ENCODE peak calls at places on chromosomes 1 and 21, in eight cellular contexts. W is AG04449, Q is right atrium auricular region, U is RPMI7951, Z is iPS-NIHi11, A is GDM1, N is DND-41, F is spleen. K is an unnamed sample.

GRCh38 chr1:200880212-200880611 is 7.4 kb downstream of the GPR25 start:
- DNase-seq in W (no peak), Q (peak), U (peak), Z (no peak), A (no peak), N (no peak), F (no peak), K (peak)

GRCh38 chr1:8166436-8166835 is 140.3 kb upstream of the ERRFI1 start:
- DNase-seq in W (no peak), Q (no peak), U (no peak), Z (no peak), A (no peak), N (no peak), F (no peak), K (no peak)

GRCh38 chr21:28336299-28336698 is 656.4 kb downstream of the LTN1 start:
- DNase-seq in W (peak), Q (no peak), U (peak), Z (peak), A (no peak), N (no peak), F (no peak), K (no peak)

GRCh38 chr1:62299426-62300200 is 19.6 kb downstream of the KANK4 start:
- DNase-seq in W (no peak), Q (no peak), U (peak), Z (no peak), A (no peak), N (no peak), F (no peak), K (no peak)

GRCh38 chr1:109193653-109194590 is 19.8 kb upstream of the SARS1 start:
- DNase-seq in W (no peak), Q (no peak), U (no peak), Z (peak), A (peak), N (peak), F (no peak), K (no peak)

GRCh38 chr21:23743821-23744220 is 1863.5 kb downstream of the MRPL39 start:
- DNase-seq in W (no peak), Q (no peak), U (no peak), Z (no peak), A (no peak), N (no peak), F (no peak), K (no peak)

GRCh38 chr1:211468595-211468994 is 23.4 kb downstream of the RD3 start:
- DNase-seq in W (no peak), Q (no peak), U (peak), Z (no peak), A (peak), N (no peak), F (no peak), K (no peak)

GRCh38 chr1:31792116-31792515 is 23.7 kb downstream of the SPOCD1 start:
- DNase-seq in W (no peak), Q (no peak), U (no peak), Z (no peak), A (no peak), N (no peak), F (peak), K (no peak)

GRCh38 chr1:107339775-107340174 is 198.9 kb downstream of the NTNG1 start:
- DNase-seq in W (no peak), Q (no peak), U (no peak), Z (no peak), A (no peak), N (no peak), F (no peak), K (no peak)

GRCh38 chr21:42557420-42557819 is 43.8 kb downstream of the SLC37A1 start:
- DNase-seq in W (no peak), Q (no peak), U (no peak), Z (no peak), A (no peak), N (no peak), F (no peak), K (no peak)

GRCh38 chr1:209805875-209806760 is at the start of gene IRF6:
- DNase-seq in W (no peak), Q (peak), U (peak), Z (peak), A (no peak), N (no peak), F (peak), K (peak)

GRCh38 chr21:38352536-38353219 is 95.9 kb downstream of the KCNJ15 start:
- DNase-seq in W (no peak), Q (peak), U (peak), Z (peak), A (peak), N (no peak), F (no peak), K (peak)

GRCh38 chr1:226021406-226022200 is 22.5 kb upstream of the SDE2 start:
- DNase-seq in W (no peak), Q (no peak), U (no peak), Z (no peak), A (no peak), N (no peak), F (no peak), K (no peak)

K was measured in osteocyte.